ENCODE peak calls at places on chromosomes 6 and 20, in six cellular contexts. B is hippocampal formation, W is GM23248, E is renal cortical epithelial cell, F is GM03348, A is T-helper 1 cell. Z is an unnamed sample.
A peak's percentile ranks its signal among the peaks of the same experiment; 100 is the strongest.

GRCh38 chr6:4804095-4804494 is 27.9 kb downstream of the CDYL start:
- DNase-seq in F (peak; percentile 33), W (peak; percentile 88), A (no peak), E (peak; percentile 70), B (no peak), Z (no peak)

GRCh38 chr6:57822896-57823358 is 505.5 kb downstream of the PRIM2 start:
- DNase-seq in W (no peak), B (no peak), F (no peak), E (no peak), A (no peak), Z (no peak)

GRCh38 chr6:152552616-152553209 is 84.4 kb downstream of the SYNE1 start:
- DNase-seq in F (peak; percentile 70), E (peak; percentile 72), W (peak; percentile 76), A (no peak), B (peak; percentile 3), Z (peak; percentile 46)

GRCh38 chr6:106908386-106908840 is 66.1 kb downstream of the CD24 start:
- DNase-seq in B (no peak), E (peak; percentile 90), W (no peak), F (no peak), A (no peak), Z (no peak)

GRCh38 chr6:43764767-43765166 is 5.2 kb upstream of the VEGFA start:
- DNase-seq in W (no peak), E (no peak), F (no peak), A (no peak), B (no peak), Z (no peak)

GRCh38 chr6:165574220-165574619 is 88.8 kb downstream of the PDE10A start:
- DNase-seq in A (no peak), B (no peak), F (no peak), E (no peak), W (no peak), Z (no peak)

GRCh38 chr20:18790787-18791186 is 22.8 kb upstream of the SCP2D1 start:
- DNase-seq in W (no peak), B (no peak), A (no peak), F (no peak), E (no peak), Z (no peak)

GRCh38 chr6:32113386-32114352 is 4.5 kb upstream of the TNXB start:
- DNase-seq in B (peak; percentile 48), W (peak; percentile 98), E (peak; percentile 87), F (peak; percentile 94), A (no peak), Z (peak; percentile 92)

GRCh38 chr20:24987873-24988835 is 4.4 kb downstream of the APMAP start:
- DNase-seq in B (no peak), E (no peak), W (no peak), F (no peak), A (no peak), Z (no peak)

GRCh38 chr6:85451586-85452306 is 1.9 kb downstream of the NT5E start:
- DNase-seq in B (no peak), E (no peak), F (no peak), A (no peak), W (no peak), Z (no peak)

GRCh38 chr6:87104657-87105056 is 9.8 kb upstream of the CGA start:
- DNase-seq in A (no peak), F (no peak), E (no peak), W (peak; percentile 40), B (no peak), Z (no peak)

GRCh38 chr20:25318471-25319240 is 70.8 kb downstream of the PYGB start:
- DNase-seq in E (no peak), W (no peak), F (no peak), B (peak; percentile 60), A (no peak), Z (peak; percentile 63)

GRCh38 chr6:8027965-8028651 is 36.1 kb downstream of the BLOC1S5 start:
- DNase-seq in F (peak; percentile 37), W (peak; percentile 58), B (no peak), A (no peak), E (no peak), Z (no peak)

GRCh38 chr20:5080384-5080877 is 39.3 kb downstream of the PCNA start:
- DNase-seq in W (peak; percentile 87), A (no peak), F (peak; percentile 76), E (peak; percentile 75), B (peak; percentile 17), Z (peak; percentile 83)

GRCh38 chr6:143408151-143408786 is 42.2 kb downstream of the ADAT2 start:
- DNase-seq in A (no peak), E (peak; percentile 67), B (no peak), F (no peak), W (no peak), Z (no peak)

GRCh38 chr6:122845916-122846632 is 57.0 kb downstream of the SMPDL3A start:
- DNase-seq in A (no peak), F (peak; percentile 56), B (no peak), E (peak; percentile 5), W (peak; percentile 58), Z (no peak)

GRCh38 chr6:3195695-3196497 is 31.6 kb downstream of the TUBB2B start:
- DNase-seq in W (peak; percentile 18), E (no peak), B (no peak), A (no peak), F (no peak), Z (no peak)

GRCh38 chr6:30533460-30534294 is 22.6 kb downstream of the GNL1 start:
- DNase-seq in E (no peak), F (no peak), A (no peak), B (no peak), W (no peak), Z (no peak)

GRCh38 chr20:37394543-37395410 is 48.8 kb downstream of the SRC start:
- DNase-seq in A (no peak), B (no peak), F (peak; percentile 47), E (no peak), W (no peak), Z (no peak)

GRCh38 chr20:55353206-55353605 is 652.1 kb downstream of the CBLN4 start:
- DNase-seq in F (no peak), W (no peak), B (no peak), E (no peak), A (no peak), Z (no peak)

GRCh38 chr20:56636701-56637100 is 7.6 kb downstream of the TFAP2C start:
- DNase-seq in A (no peak), W (peak; percentile 93), B (no peak), F (peak; percentile 75), E (no peak), Z (no peak)

GRCh38 chr6:168534265-168534664 is 93.3 kb downstream of the SMOC2 start:
- DNase-seq in E (no peak), F (no peak), W (no peak), A (no peak), B (no peak), Z (no peak)

GRCh38 chr6:46771556-46771955 is 21.6 kb upstream of the MEP1A start:
- DNase-seq in E (no peak), B (no peak), F (no peak), W (no peak), A (no peak), Z (no peak)

GRCh38 chr6:170188571-170189001 is 102.3 kb downstream of the DLL1 start:
- DNase-seq in W (no peak), A (no peak), B (no peak), F (no peak), E (no peak), Z (no peak)

GRCh38 chr6:158865769-158866168 is 46.6 kb upstream of the EZR start:
- DNase-seq in A (no peak), F (no peak), B (no peak), W (no peak), E (no peak), Z (no peak)

GRCh38 chr6:51531623-51532022 is 555.8 kb downstream of the PKHD1 start:
- DNase-seq in W (no peak), B (no peak), F (no peak), A (no peak), E (no peak), Z (no peak)

GRCh38 chr6:82013561-82014275 is 233.8 kb downstream of the IBTK start:
- DNase-seq in F (no peak), B (no peak), A (no peak), E (peak; percentile 58), W (peak; percentile 80), Z (no peak)

GRCh38 chr20:57387945-57388351 is 3.2 kb upstream of the RBM38 start:
- DNase-seq in E (no peak), F (no peak), W (no peak), A (no peak), B (no peak), Z (peak; percentile 59)

GRCh38 chr20:18001131-18001921 is 32.5 kb downstream of the MGME1 start:
- DNase-seq in W (peak; percentile 94), F (peak; percentile 78), A (no peak), E (peak; percentile 85), B (peak; percentile 33), Z (peak; percentile 86)

GRCh38 chr6:120378582-120379220 is 955.6 kb downstream of the TBC1D32 start:
- DNase-seq in F (peak; percentile 4), W (peak; percentile 41), A (no peak), E (peak; percentile 45), B (no peak), Z (no peak)

GRCh38 chr6:158143700-158144099 is 24.4 kb downstream of the SERAC1 start:
- DNase-seq in B (no peak), E (peak; percentile 27), A (no peak), F (peak; percentile 6), W (peak; percentile 46), Z (no peak)

GRCh38 chr6:30847421-30847970 is 36.8 kb upstream of the DDR1 start:
- DNase-seq in F (no peak), A (no peak), B (no peak), W (no peak), E (peak; percentile 42), Z (no peak)

Z was measured in tibial artery.